ENCODE peak calls at places on chromosomes 4 and X, in nine cellular contexts. A is glutamatergic neuron; F is NCI-H2081; V is stimulated activated CD8-positive, alpha-beta memory T cell treated with anti-CD3 and anti-CD28 coated beads, Interleukin-2, amount 100 ng/mL, for 1 hour; E is neural crest cell; M is fibroblast of lung; K is midbrain; B is dermis blood vessel endothelial cell; D is NCI-H446 treated with DMSO at 0.1 percent for 48 hours. T is an unnamed sample.
A peak's percentile ranks its signal among the peaks of the same experiment; 100 is the strongest.

GRCh38 chr4:14059006-14059405 is 431.5 kb upstream of the BOD1L1 start:
- DNase-seq in D (no peak), K (no peak), E (no peak), B (no peak), A (no peak), M (no peak), F (no peak), V (no peak), T (no peak)

GRCh38 chrX:63889001-63889400 is 104.0 kb upstream of the ARHGEF9 start:
- DNase-seq in V (no peak), K (no peak), M (peak; percentile 4), E (no peak), D (no peak), B (no peak), F (no peak), A (no peak), T (no peak)

GRCh38 chrX:23394421-23394820 is 59.8 kb downstream of the PTCHD1 start:
- DNase-seq in V (no peak), F (no peak), A (no peak), B (no peak), M (no peak), K (no peak), E (no peak), D (no peak), T (no peak)

GRCh38 chrX:40468033-40468979 is 112.5 kb upstream of the ATP6AP2 start:
- DNase-seq in K (peak; percentile 81), V (no peak), E (peak; percentile 22), F (peak; percentile 49), D (no peak), M (peak; percentile 7), B (peak; percentile 54), A (no peak), T (peak; percentile 14)

GRCh38 chr4:2939383-2940243 is 23.6 kb downstream of the NOP14 start:
- DNase-seq in K (no peak), M (no peak), D (no peak), B (no peak), V (no peak), F (no peak), E (no peak), A (no peak), T (no peak)

GRCh38 chrX:77087529-77088169 is 359.5 kb upstream of the FGF16 start:
- DNase-seq in K (no peak), V (no peak), D (no peak), M (peak; percentile 25), B (peak; percentile 92), A (no peak), E (no peak), F (no peak), T (no peak)

GRCh38 chrX:147917700-147918694 is 6.3 kb downstream of the FMR1 start:
- DNase-seq in A (no peak), M (no peak), K (no peak), V (no peak), B (peak; percentile 54), E (no peak), F (no peak), D (no peak), T (no peak)

GRCh38 chr4:82948647-82949204 is 48.2 kb downstream of the THAP9 start:
- DNase-seq in K (no peak), E (no peak), A (no peak), V (no peak), B (peak; percentile 70), M (peak; percentile 44), D (no peak), F (no peak), T (no peak)

T was measured in DMS 273 treated with DMSO at 0.1 percent for 48 hours.